ENCODE peak calls at places on chromosome 20, in five cellular contexts. H is ascending aorta, D is GM23248, U is breast epithelium, I is SK-N-MC. P is an unnamed sample.
A peak's percentile ranks its signal among the peaks of the same experiment; 100 is the strongest.

GRCh38 chr20:8855315-8855714 is 213.6 kb upstream of the PLCB4 start:
- DNase-seq in H (peak; percentile 64), I (no peak), D (peak; percentile 72), U (no peak), P (no peak)

GRCh38 chr20:11204926-11205768 is 531.3 kb upstream of the JAG1 start:
- DNase-seq in U (no peak), I (no peak), H (peak; percentile 68), D (peak; percentile 75), P (peak; percentile 10)

GRCh38 chr20:41058674-41059008 is 30.0 kb downstream of the TOP1 start:
- DNase-seq in D (no peak), H (no peak), I (no peak), U (no peak), P (no peak)

GRCh38 chr20:25283221-25283951 is 35.5 kb downstream of the PYGB start:
- DNase-seq in I (no peak), U (peak; percentile 47), H (peak; percentile 51), D (no peak), P (no peak)

GRCh38 chr20:60454491-60454890 is 496.3 kb downstream of the CDH26 start:
- DNase-seq in D (no peak), H (no peak), I (no peak), U (no peak), P (no peak)

GRCh38 chr20:41552295-41553068 is 65.7 kb downstream of the CHD6 start:
- DNase-seq in H (no peak), I (no peak), U (no peak), D (no peak), P (no peak)

GRCh38 chr20:41443667-41444066 is 77.0 kb upstream of the EMILIN3 start:
- DNase-seq in H (no peak), U (no peak), I (no peak), D (no peak), P (no peak)

GRCh38 chr20:24781061-24781980 is 167.7 kb upstream of the CST7 start:
- DNase-seq in H (peak; percentile 59), U (peak; percentile 24), I (no peak), D (peak; percentile 77), P (no peak)

GRCh38 chr20:21523895-21524294 is 10.0 kb upstream of the NKX2-2 start:
- DNase-seq in I (no peak), H (no peak), U (no peak), D (no peak), P (no peak)

GRCh38 chr20:43940518-43941225 is 26.0 kb downstream of the TOX2 start:
- DNase-seq in D (no peak), U (no peak), H (no peak), I (no peak), P (no peak)

GRCh38 chr20:15818651-15819071 is 754.6 kb downstream of the KIF16B start:
- DNase-seq in H (no peak), U (no peak), I (no peak), D (no peak), P (no peak)

GRCh38 chr20:50301712-50302111 is 111.1 kb downstream of the CEBPB start:
- DNase-seq in D (no peak), U (no peak), H (no peak), I (no peak), P (no peak)

GRCh38 chr20:53609501-53610445 is 16.1 kb upstream of the ZNF217 start:
- DNase-seq in H (no peak), D (peak; percentile 42), U (no peak), I (no peak), P (peak; percentile 68)

GRCh38 chr20:878511-879307 is 37.4 kb downstream of the ANGPT4 start:
- DNase-seq in H (no peak), D (peak; percentile 47), I (peak; percentile 18), U (no peak), P (no peak)

GRCh38 chr20:5650191-5650691 is 100.0 kb upstream of the SHLD1 start:
- DNase-seq in U (no peak), D (peak; percentile 25), I (no peak), H (no peak), P (no peak)

GRCh38 chr20:20204326-20204725 is 152.0 kb downstream of the CFAP61 start:
- DNase-seq in U (no peak), I (no peak), H (no peak), D (no peak), P (no peak)

GRCh38 chr20:11140359-11140758 is 466.6 kb upstream of the JAG1 start:
- DNase-seq in I (no peak), H (no peak), D (peak; percentile 96), U (no peak), P (no peak)

GRCh38 chr20:51372966-51373365 is 169.6 kb downstream of the NFATC2 start:
- DNase-seq in U (no peak), I (no peak), D (no peak), H (no peak), P (no peak)

GRCh38 chr20:7214081-7214740 is 446.7 kb downstream of the BMP2 start:
- DNase-seq in U (no peak), I (no peak), H (no peak), D (no peak), P (no peak)

GRCh38 chr20:44166477-44166876 is 20.5 kb downstream of the JPH2 start:
- DNase-seq in H (peak; percentile 89), D (peak; percentile 77), U (no peak), I (no peak), P (no peak)

GRCh38 chr20:44728835-44729342 is 13.7 kb downstream of the CCN5 start:
- DNase-seq in H (peak; percentile 94), U (peak; percentile 79), D (peak; percentile 93), I (no peak), P (no peak)

GRCh38 chr20:2210646-2211556 is 84.9 kb upstream of the TGM3 start:
- DNase-seq in H (peak; percentile 75), U (no peak), D (peak; percentile 97), I (no peak), P (no peak)

GRCh38 chr20:13149371-13149770 is 71.7 kb upstream of the ISM1 start:
- DNase-seq in I (no peak), H (no peak), D (peak; percentile 44), U (no peak), P (no peak)

GRCh38 chr20:4998160-4998651 is 3.1 kb downstream of the SLC23A2 start:
- DNase-seq in U (no peak), H (no peak), D (peak; percentile 13), I (no peak), P (no peak)

GRCh38 chr20:7523288-7523687 is 417.0 kb downstream of the HAO1 start:
- DNase-seq in H (no peak), D (no peak), U (no peak), I (no peak), P (no peak)

GRCh38 chr20:51491393-51491792 is 51.1 kb downstream of the NFATC2 start:
- DNase-seq in H (no peak), U (no peak), D (no peak), I (no peak), P (no peak)

DNA sequence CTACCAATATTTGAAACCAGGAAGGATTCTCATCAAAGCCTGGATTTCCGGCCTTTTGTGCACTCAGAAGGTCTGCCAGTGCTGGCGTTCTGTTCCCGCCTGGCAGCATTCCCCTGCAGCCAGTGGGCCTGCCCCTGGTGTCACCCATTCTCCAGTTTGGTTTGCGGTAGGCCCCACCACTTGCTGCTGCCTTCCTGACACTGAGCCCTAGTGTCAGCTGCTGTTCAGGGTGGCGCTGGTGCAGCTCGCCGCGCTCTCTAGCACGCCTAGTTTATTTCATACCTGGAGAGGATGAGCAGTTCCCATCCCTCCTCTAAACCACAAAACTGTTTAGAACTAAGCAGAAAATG is 9.5 kb downstream of the NPEPL1 start:
- DNase-seq in I (no peak), H (no peak), D (no peak), U (no peak), P (no peak)
- H3K36me3 ChIP-seq in I (peaks cover 3% of the 10 kb centered on the region), H (peaks cover 53% of the 10 kb centered on the region), D (peaks cover 28% of the 10 kb centered on the region), U (peaks cover 6% of the 10 kb centered on the region), P (peaks cover 6% of the 10 kb centered on the region)

GRCh38 chr20:46347831-46348230 is 39.5 kb upstream of the CDH22 start:
- DNase-seq in D (no peak), H (no peak), U (no peak), I (no peak), P (no peak)
- H3K36me3 ChIP-seq in D (no peaks in the 10 kb centered on the region), H (peaks cover 26% of the 10 kb centered on the region), U (no peaks in the 10 kb centered on the region), I (no peaks in the 10 kb centered on the region), P (peaks cover 12% of the 10 kb centered on the region)

DNA sequence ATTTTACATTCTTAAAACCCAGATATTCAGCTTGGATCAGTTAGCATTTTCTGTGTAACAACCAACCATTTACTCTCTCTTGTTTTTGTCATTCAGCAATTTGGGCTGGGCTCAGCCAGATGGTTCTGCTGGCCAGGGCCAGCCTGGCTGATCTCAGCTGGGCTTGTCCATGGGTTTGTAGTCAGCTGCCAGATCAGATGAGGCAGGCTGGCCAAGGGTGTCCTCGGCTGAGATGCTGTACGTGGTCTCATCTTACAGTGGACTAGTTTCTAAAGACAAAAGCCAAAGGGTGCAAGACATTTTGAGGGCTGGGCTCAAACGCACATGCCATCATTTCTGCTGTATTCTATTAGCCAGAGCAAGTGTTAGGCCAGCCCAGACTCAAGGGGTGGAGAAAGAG is 16.0 kb upstream of the FAM210B start:
- DNase-seq in D (no peak), U (no peak), H (no peak), I (no peak), P (no peak)
- H3K36me3 ChIP-seq in D (no peaks in the 10 kb centered on the region), U (no peaks in the 10 kb centered on the region), H (no peaks in the 10 kb centered on the region), I (no peaks in the 10 kb centered on the region), P (no peaks in the 10 kb centered on the region)

DNA sequence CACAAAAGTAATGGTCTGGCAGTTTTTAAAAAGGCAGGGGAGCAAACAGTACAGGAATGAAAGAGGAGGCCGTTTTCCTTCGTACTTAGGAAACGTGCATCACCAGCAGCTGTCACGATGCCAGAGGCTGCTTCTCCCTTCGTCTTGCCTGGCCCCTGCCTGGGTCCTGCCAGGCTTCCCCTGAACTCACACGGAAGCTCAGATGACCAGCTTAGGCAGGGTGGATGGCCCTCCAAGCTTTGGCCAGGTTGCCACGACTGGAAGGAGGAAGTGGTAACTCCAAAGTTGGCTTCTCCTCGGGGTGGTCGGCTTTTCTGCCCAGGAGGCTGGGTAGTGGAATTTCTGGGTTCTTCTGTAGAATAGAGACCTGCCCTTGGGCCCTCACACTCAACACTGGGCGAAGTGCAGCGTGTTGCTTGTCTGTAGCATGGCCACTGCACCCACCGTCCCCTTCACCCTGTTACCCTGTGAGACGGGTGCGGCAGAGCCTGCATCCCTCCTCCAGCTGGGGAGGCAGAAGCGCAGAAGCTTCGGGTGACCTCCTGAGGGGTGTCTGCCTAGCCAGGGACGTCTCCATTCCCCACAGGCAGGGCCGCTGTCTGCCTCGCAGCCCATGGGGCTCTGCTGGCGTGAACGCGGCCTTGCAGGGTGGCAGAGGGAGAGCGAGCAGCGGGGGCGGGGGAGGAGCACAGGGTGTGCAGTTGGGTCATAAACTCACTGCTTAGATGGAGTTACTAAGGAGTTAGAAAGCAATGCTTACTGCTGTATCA is 18.4 kb upstream of the RBM38 start:
- DNase-seq in D (no peak), H (no peak), I (no peak), U (no peak), P (no peak)
- H3K36me3 ChIP-seq in D (peaks cover 59% of the 10 kb centered on the region), H (peaks cover 96% of the 10 kb centered on the region), I (peaks cover 98% of the 10 kb centered on the region), U (peaks cover 24% of the 10 kb centered on the region), P (peaks cover 82% of the 10 kb centered on the region)

GRCh38 chr20:63253065-63253437 is 1.2 kb downstream of the NKAIN4 start:
- DNase-seq in H (no peak), I (no peak), U (no peak), D (no peak), P (no peak)
- H3K36me3 ChIP-seq in H (no peaks in the 10 kb centered on the region), I (no peaks in the 10 kb centered on the region), U (no peaks in the 10 kb centered on the region), D (no peaks in the 10 kb centered on the region), P (no peaks in the 10 kb centered on the region)

DNA sequence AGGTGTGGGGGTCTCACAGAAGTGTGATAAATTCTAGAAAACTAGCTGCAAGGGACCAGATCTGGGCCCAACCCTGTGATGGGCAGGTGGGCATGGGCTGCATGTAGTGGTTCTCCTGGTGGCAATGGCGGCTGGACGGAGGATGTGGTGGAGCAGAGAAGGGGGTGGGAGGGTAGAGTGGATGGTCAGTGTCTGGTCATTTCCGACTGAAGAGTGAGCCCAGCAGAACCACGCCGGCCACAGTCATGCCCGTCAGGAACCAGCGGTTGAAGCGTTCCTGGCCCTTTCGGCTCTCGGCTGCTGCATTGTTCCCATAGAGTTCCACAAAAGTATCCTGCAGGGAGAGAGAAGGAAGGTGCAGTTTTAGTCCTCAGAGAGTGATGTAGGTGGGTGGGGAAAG is 28.0 kb downstream of the COX4I2 start:
- DNase-seq in U (no peak), I (no peak), H (no peak), D (no peak), P (no peak)
- H3K36me3 ChIP-seq in U (no peaks in the 10 kb centered on the region), I (no peaks in the 10 kb centered on the region), H (peaks cover 19% of the 10 kb centered on the region), D (no peaks in the 10 kb centered on the region), P (peaks cover 5% of the 10 kb centered on the region)